ENCODE peak calls at places on chromosome 18, in five cellular contexts. One of them, this sample, is unnamed.

GRCh38 chr18:62523631-62524442 is 1.0 kb downstream of the ZCCHC2 start:
- DNase-seq in NCI-H446: peak
- DNase-seq in endothelial cell: peak
- DNase-seq in RPMI8226: no peak
- DNase-seq in hypothalamus: no peak
- DNase-seq in this sample: peak

GRCh38 chr18:48640566-48641270 is 101.9 kb downstream of the CTIF start:
- DNase-seq in hypothalamus: no peak
- DNase-seq in RPMI8226: no peak
- DNase-seq in endothelial cell: no peak
- DNase-seq in NCI-H446: no peak
- DNase-seq in this sample: no peak

GRCh38 chr18:36186461-36187137 is 698 bp upstream of the MOCOS start:
- DNase-seq in RPMI8226: peak
- DNase-seq in hypothalamus: no peak
- DNase-seq in NCI-H446: no peak
- DNase-seq in endothelial cell: peak
- DNase-seq in this sample: no peak

GRCh38 chr18:67600781-67601180 is 84.3 kb upstream of the DSEL start:
- DNase-seq in hypothalamus: no peak
- DNase-seq in RPMI8226: no peak
- DNase-seq in endothelial cell: no peak
- DNase-seq in NCI-H446: no peak
- DNase-seq in this sample: no peak

GRCh38 chr18:8944871-8945245 is 157.6 kb upstream of the NDUFV2 start:
- DNase-seq in hypothalamus: no peak
- DNase-seq in RPMI8226: no peak
- DNase-seq in NCI-H446: peak
- DNase-seq in endothelial cell: no peak
- DNase-seq in this sample: peak

GRCh38 chr18:379665-380356 is 112.0 kb upstream of the THOC1 start:
- DNase-seq in RPMI8226: peak
- DNase-seq in NCI-H446: no peak
- DNase-seq in hypothalamus: no peak
- DNase-seq in endothelial cell: no peak
- DNase-seq in this sample: no peak

GRCh38 chr18:55018602-55019001 is 59.3 kb upstream of the CCDC68 start:
- DNase-seq in NCI-H446: no peak
- DNase-seq in hypothalamus: no peak
- DNase-seq in endothelial cell: no peak
- DNase-seq in RPMI8226: no peak
- DNase-seq in this sample: no peak

GRCh38 chr18:53883771-53884170 is 340.7 kb downstream of the MBD2 start:
- DNase-seq in RPMI8226: no peak
- DNase-seq in endothelial cell: no peak
- DNase-seq in hypothalamus: no peak
- DNase-seq in NCI-H446: no peak
- DNase-seq in this sample: no peak

GRCh38 chr18:38790786-38791185 is 1225.2 kb upstream of the CELF4 start:
- DNase-seq in NCI-H446: no peak
- DNase-seq in RPMI8226: no peak
- DNase-seq in endothelial cell: no peak
- DNase-seq in hypothalamus: no peak
- DNase-seq in this sample: no peak

This sample was measured in OCI-LY7.